ENCODE peak calls at places on chromosomes 6 and 20, in four cellular contexts. Y is A549, V is HepG2, K is K562. X is an unnamed sample.

GRCh38 chr6:5191722-5192121 is 69.0 kb downstream of the LYRM4 start:
- DNase-seq in Y (no peak), V (no peak), K (no peak), X (no peak)

GRCh38 chr6:129345890-129346289 is 364.1 kb downstream of the ARHGAP18 start:
- DNase-seq in Y (no peak), V (no peak), K (no peak), X (no peak)

GRCh38 chr20:35991142-35991771 is 22.9 kb downstream of the CNBD2 start:
- DNase-seq in Y (peak), V (peak), K (peak), X (peak)

GRCh38 chr6:10582774-10583508 is 61.8 kb downstream of the GCNT2 start:
- DNase-seq in Y (no peak), V (peak), K (no peak), X (peak)

GRCh38 chr6:148166339-148166949 is 176.2 kb upstream of the SASH1 start:
- DNase-seq in Y (peak), V (peak), K (peak), X (no peak)

GRCh38 chr6:92647630-92648029 is 771.7 kb downstream of the EPHA7 start:
- DNase-seq in Y (no peak), V (peak), K (no peak), X (no peak)

GRCh38 chr6:34951741-34952140 is 62.7 kb downstream of the ANKS1A start:
- DNase-seq in Y (no peak), V (no peak), K (no peak), X (no peak)

GRCh38 chr6:159788276-159788675 is 1.1 kb downstream of the TCP1 start:
- DNase-seq in Y (no peak), V (no peak), K (no peak), X (no peak)

GRCh38 chr20:50969416-50969815 is 10.8 kb downstream of the MOCS3 start:
- DNase-seq in Y (no peak), V (no peak), K (no peak), X (no peak)

GRCh38 chr20:50546729-50547314 is 36.6 kb downstream of the PTPN1 start:
- DNase-seq in Y (no peak), V (no peak), K (no peak), X (no peak)

GRCh38 chr6:16688984-16689636 is 72.2 kb downstream of the ATXN1 start:
- DNase-seq in Y (peak), V (no peak), K (no peak), X (no peak)

GRCh38 chr20:40943591-40943990 is 85.0 kb upstream of the TOP1 start:
- DNase-seq in Y (no peak), V (no peak), K (no peak), X (no peak)

GRCh38 chr6:148396411-148396810 is 53.8 kb downstream of the SASH1 start:
- DNase-seq in Y (no peak), V (no peak), K (no peak), X (no peak)

DNA sequence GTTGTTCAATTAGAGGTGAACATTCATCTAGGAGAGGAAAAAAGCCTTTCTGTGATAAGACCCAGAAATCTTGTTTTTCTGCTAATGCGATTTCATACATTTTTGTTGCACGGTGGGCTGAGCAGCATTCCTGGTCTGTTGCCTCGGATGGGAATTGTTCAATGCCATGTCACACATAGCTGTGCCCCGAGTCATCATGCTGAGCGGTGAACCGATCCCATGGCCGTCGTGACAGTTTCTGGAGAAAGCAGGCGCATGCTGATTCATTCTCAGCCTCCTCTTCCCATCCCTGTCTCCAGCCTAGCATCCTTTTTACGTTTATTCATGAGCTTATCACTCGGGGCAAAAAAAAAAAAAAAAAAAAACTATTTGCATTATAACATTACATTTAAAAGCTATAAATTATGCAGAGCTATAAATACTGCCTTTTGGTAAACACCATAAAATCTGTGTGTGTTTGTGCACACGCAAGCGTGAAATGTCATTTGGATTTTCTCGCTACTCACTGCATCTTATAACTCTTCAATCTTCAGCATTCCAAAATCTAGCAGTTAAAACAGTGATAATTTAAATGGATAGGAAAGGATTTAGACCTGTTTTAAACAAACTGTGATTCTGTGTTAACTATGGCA is 58.9 kb upstream of the IFNGR1 start:
- DNase-seq in Y (peak), V (peak), K (no peak), X (peak)
- TF ChIP-seq NR3C1 in Y (no peak), V (no peak), K (no peak), X (no peak)

GRCh38 chr6:116057766-116058165 is 2.9 kb downstream of the FRK start:
- DNase-seq in Y (no peak), V (no peak), K (no peak), X (no peak)

GRCh38 chr6:116059713-116060571 is 749 bp downstream of the FRK start:
- DNase-seq in Y (no peak), V (peak), K (no peak), X (no peak)

GRCh38 chr6:116064626-116065025 is 3.9 kb upstream of the FRK start:
- DNase-seq in Y (no peak), V (no peak), K (no peak), X (no peak)

GRCh38 chr6:116062496-116062895 is 1.8 kb upstream of the FRK start:
- DNase-seq in Y (no peak), V (no peak), K (no peak), X (no peak)

DNA sequence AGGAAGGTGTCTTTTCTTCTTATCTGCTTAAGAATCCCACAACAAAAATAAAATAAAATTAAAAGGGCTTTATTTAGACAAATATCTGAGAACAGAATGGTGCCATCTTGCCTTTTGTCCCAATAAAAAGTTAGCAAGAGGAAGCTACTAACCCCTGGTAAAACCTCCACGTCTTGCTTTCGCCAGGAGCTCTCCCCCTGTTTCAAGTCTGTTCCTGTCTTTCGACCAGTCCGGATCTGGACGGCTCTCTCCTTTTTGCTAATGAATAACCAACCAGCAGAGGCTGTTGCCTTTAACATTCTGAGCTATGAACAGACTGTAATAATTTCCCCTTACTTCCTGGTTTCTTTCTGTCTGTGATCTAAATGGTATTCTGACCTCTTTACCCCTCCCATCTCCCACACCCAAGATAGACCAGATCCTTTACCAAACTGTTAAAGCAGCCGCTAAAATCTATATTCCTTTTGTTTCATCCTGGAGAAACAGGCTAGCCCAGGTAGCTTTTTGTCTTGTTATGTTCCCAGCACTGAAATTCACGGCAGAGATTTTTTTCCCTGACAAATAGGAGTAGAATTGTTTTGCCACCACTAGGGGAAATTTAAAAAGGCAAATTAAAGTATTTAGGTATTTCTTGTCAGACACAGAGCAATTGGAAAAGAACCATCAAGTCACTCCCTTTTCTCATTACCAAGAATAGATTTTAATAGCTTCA is at the start of gene FRK:
- DNase-seq in Y (peak), V (peak), K (no peak), X (no peak)
- TF ChIP-seq CTCF in Y (peak), V (no peak), K (peak), X (no peak)

GRCh38 chr20:4961746-4962145 is 39.6 kb downstream of the SLC23A2 start:
- DNase-seq in Y (peak), V (peak), K (no peak), X (no peak)
- TF ChIP-seq NR3C1 in Y (no peak), V (no peak), K (no peak), X (no peak)

GRCh38 chr20:44727039-44727438 is 11.9 kb downstream of the CCN5 start:
- DNase-seq in Y (no peak), V (no peak), K (no peak), X (no peak)
- TF ChIP-seq CTCF in Y (no peak), V (peak), K (peak), X (no peak)

DNA sequence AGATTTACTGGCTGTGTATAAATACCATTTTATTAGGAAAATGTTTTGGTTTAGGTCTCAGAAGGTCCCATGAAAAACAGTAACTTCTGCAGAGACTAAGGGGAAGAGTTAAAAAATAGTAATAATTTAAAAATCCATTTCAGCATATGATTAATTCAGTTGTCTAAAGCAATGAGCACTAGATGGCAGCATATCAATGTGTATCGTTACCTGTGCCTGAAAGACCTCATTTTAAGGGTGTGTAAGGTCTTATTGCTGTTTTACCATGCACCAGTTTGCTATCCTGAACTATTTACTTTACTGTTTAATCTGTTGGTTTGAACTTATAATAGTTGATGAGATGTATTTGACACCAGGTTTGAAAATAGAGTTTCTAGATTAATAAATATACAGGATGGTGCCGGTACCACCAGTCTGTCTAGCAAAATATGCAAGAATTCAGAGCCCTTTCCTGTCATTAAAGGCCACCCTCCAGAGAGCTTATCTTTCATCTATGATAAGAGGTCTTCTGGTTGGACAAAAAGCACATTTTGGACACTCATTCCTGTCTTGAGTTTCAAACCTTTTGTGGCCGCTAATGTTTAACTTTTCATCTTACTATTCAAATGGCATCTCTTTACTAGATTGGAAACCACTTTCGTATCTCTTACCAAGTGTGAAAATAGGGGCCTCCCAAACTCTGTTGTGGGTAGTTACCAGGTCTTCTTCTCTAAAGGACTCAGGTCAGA is 8.9 kb upstream of the AHI1 start:
- DNase-seq in Y (peak), V (peak), K (peak), X (no peak)
- TF ChIP-seq NR3C1 in Y (no peak), V (no peak), K (no peak), X (no peak)

DNA sequence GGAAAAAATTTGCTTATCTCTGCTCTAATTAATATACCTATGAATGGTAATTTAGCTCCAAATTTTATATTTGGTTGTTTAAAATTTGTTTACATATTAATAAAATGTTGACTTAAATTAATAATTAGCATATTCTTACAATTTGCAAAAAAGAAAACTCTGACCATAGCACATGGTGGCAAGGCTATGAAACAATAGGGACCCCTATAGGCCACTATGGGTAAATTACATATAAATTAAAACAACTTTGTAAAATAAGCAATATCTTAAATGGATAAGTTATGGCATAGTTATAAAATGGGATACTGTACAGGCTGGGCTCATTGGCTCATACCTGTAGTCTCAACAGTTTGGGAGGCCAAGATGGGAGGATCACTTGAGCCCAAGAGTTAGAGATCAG is 76.0 kb downstream of the MKKS start:
- DNase-seq in Y (peak), V (no peak), K (peak), X (no peak)
- TF ChIP-seq CTCF in Y (peak), V (no peak), K (peak), X (peak)

GRCh38 chr6:144094731-144095133 is 641 bp downstream of the SF3B5 start:
- DNase-seq in Y (no peak), V (no peak), K (no peak), X (no peak)

GRCh38 chr6:144093658-144094057 is 1.7 kb downstream of the SF3B5 start:
- DNase-seq in Y (no peak), V (no peak), K (no peak), X (no peak)

GRCh38 chr6:144098993-144099392 is 3.6 kb upstream of the SF3B5 start:
- DNase-seq in Y (no peak), V (no peak), K (no peak), X (no peak)

GRCh38 chr6:144093236-144093635 is 2.1 kb downstream of the SF3B5 start:
- DNase-seq in Y (no peak), V (no peak), K (no peak), X (no peak)

DNA sequence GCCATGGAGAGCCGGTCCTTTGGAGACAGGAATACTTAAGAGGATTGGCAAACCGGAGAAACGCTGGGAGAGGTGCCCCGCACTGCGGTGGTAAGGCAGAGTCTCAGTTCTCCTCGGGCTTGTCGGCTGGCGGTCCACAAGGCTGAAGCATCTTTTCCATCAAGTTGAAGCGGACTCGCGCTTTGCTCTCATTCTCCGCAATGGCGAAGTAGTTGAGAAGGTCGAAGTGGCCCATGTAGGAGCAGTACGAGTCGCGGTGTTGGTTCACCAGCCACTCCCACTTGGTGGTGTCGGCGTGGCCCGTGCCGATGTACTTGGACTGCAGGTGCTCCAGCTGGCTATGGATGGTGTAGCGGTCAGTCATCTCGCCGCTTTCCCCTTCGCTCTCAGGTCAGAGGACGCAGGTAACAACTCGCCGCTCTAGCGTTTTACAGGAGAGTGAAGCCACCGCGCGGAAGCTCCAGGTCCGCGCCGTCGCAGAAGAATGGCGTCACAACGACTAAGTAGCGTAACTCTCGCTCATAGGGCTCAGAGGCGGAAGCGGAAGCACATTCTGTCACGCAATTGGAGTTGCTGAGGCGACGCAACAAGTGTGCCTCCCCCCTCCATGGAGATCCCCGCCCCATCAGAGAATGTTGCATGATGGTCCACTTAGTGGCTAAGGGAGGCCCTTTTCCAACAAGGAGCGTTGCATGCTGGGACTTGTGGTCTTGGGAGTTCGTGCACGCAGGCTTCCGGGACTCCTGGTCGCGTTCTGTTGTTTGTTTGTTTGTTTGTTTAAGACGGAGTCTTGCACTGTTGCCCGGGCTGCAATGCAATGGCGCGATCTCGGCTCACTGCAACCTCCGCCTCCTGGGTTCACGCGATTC is at the start of gene SF3B5:
- DNase-seq in Y (peak), V (peak), K (peak), X (peak)
- TF ChIP-seq NR3C1 in Y (no peak), V (no peak), K (no peak), X (no peak)

DNA sequence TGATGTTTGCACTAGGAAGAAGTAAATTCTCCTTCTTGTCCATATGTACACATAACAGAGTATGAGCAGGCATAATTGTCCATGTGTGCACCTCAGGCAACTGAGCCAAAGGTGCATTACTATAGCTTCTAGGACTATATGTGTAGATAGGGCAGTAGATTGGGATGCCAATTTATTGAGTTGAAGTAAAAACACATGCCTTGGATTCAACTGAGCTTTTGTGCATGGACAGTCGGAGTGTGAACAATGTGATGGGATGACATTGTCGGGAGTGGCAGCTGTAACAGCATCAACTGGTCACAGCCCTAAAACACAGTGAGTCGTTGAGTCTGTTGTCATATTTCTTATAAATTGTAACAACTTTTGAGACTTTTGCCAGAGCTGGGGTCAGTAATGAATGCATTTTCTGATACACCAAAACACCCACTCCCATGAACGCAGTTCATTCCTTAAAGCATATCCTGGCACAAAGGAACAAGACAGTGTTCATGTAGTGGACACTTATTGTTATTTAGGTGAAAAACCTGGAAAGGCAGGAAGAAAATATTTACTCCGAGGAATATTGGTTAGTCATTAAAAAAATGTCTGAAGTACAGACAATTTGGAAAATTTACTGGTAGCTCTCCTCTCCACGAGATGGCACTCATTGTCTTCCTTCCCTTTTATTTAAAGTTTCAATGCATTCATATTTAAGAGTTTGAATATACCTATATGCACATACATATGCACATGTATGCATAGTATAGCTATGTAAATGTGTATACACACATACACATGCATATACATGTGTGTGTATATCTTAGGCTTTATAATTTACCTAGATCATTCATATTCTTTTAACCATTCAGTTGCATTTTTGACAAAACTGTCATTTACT is 302.0 kb upstream of the STXBP5 start:
- DNase-seq in Y (no peak), V (peak), K (no peak), X (no peak)
- TF ChIP-seq CTCF in Y (peak), V (peak), K (peak), X (no peak)